ENCODE peak calls at places on chromosomes 1 and 21, in five cellular contexts. D is ovary, C is uterus, N is sigmoid colon, G is HCT116. F is an unnamed sample.
A peak's percentile ranks its signal among the peaks of the same experiment; 100 is the strongest.

GRCh38 chr1:89322402-89322801 is 41.5 kb upstream of the GBP6 start:
- DNase-seq in D (no peak), C (peak; percentile 22), N (no peak), G (no peak), F (no peak)

GRCh38 chr1:29739176-29739575 is 502.9 kb downstream of the PTPRU start:
- DNase-seq in D (no peak), C (no peak), N (no peak), G (no peak), F (no peak)

GRCh38 chr1:152153996-152154395 is 5.0 kb downstream of the RPTN start:
- DNase-seq in D (no peak), C (no peak), N (no peak), G (no peak), F (no peak)

GRCh38 chr1:230851291-230851691 is 17.0 kb downstream of the C1orf198 start:
- DNase-seq in D (no peak), C (no peak), N (no peak), G (no peak), F (no peak)

GRCh38 chr1:97482022-97482421 is 438.8 kb downstream of the DPYD start:
- DNase-seq in D (no peak), C (no peak), N (no peak), G (no peak), F (no peak)

GRCh38 chr1:184595609-184596008 is 159.0 kb downstream of the EDEM3 start:
- DNase-seq in D (no peak), C (no peak), N (no peak), G (no peak), F (no peak)

GRCh38 chr1:189619682-189620332 is 857.9 kb downstream of the BRINP3 start:
- DNase-seq in D (no peak), C (no peak), N (no peak), G (peak; percentile 91), F (no peak)

GRCh38 chr1:220884109-220884980 is 5.1 kb downstream of the HLX start:
- DNase-seq in D (no peak), C (no peak), N (no peak), G (no peak), F (no peak)

GRCh38 chr1:84847253-84848247 is 45.5 kb downstream of the LPAR3 start:
- DNase-seq in D (peak; percentile 36), C (peak; percentile 70), N (peak; percentile 88), G (peak; percentile 62), F (peak; percentile 46)

GRCh38 chr1:112713466-112714312 is 1.4 kb downstream of the PPM1J start:
- DNase-seq in D (no peak), C (no peak), N (no peak), G (no peak), F (no peak)

GRCh38 chr1:121546830-121547680 is 362.3 kb downstream of the SRGAP2C start:
- DNase-seq in D (no peak), C (no peak), N (no peak), G (no peak), F (no peak)

GRCh38 chr1:65958561-65959350 is 166.1 kb downstream of the PDE4B start:
- DNase-seq in D (no peak), C (no peak), N (no peak), G (peak; percentile 44), F (no peak)

GRCh38 chr1:218164111-218164929 is 120.8 kb upstream of the RRP15 start:
- DNase-seq in D (peak; percentile 10), C (no peak), N (no peak), G (no peak), F (no peak)

GRCh38 chr1:51488372-51489050 is 30.6 kb downstream of the EPS15 start:
- DNase-seq in D (no peak), C (no peak), N (no peak), G (no peak), F (no peak)

GRCh38 chr1:25360596-25361581 is 22.8 kb downstream of the TMEM50A start:
- DNase-seq in D (no peak), C (no peak), N (no peak), G (peak; percentile 24), F (no peak)

GRCh38 chr1:54053745-54054437 is 483 bp downstream of the TCEANC2 start:
- DNase-seq in D (no peak), C (no peak), N (no peak), G (no peak), F (no peak)

GRCh38 chr1:28470146-28470545 is 35.7 kb upstream of the RCC1 start:
- DNase-seq in D (no peak), C (no peak), N (no peak), G (no peak), F (no peak)

GRCh38 chr1:167447521-167448136 is 70.7 kb downstream of the CD247 start:
- DNase-seq in D (no peak), C (no peak), N (no peak), G (peak; percentile 77), F (no peak)

GRCh38 chr1:162753001-162753658 is 37.4 kb upstream of the HSD17B7 start:
- DNase-seq in D (no peak), C (no peak), N (no peak), G (no peak), F (no peak)

GRCh38 chr1:187911820-187912219 is 1083.1 kb downstream of the PLA2G4A start:
- DNase-seq in D (no peak), C (no peak), N (no peak), G (no peak), F (no peak)

GRCh38 chr1:178465011-178465410 is 31.8 kb downstream of the CLEC20A start:
- DNase-seq in D (no peak), C (no peak), N (no peak), G (no peak), F (no peak)

GRCh38 chr1:204426035-204426436 is 14.4 kb upstream of the PPP1R15B start:
- DNase-seq in D (no peak), C (peak; percentile 7), N (no peak), G (no peak), F (no peak)

GRCh38 chr1:197341626-197342025 is 73.6 kb downstream of the CRB1 start:
- DNase-seq in D (no peak), C (no peak), N (no peak), G (no peak), F (no peak)

GRCh38 chr1:15616704-15617172 is 520 bp upstream of the DDI2 start:
- DNase-seq in D (peak; percentile 52), C (peak; percentile 45), N (peak; percentile 64), G (no peak), F (no peak)

DNA sequence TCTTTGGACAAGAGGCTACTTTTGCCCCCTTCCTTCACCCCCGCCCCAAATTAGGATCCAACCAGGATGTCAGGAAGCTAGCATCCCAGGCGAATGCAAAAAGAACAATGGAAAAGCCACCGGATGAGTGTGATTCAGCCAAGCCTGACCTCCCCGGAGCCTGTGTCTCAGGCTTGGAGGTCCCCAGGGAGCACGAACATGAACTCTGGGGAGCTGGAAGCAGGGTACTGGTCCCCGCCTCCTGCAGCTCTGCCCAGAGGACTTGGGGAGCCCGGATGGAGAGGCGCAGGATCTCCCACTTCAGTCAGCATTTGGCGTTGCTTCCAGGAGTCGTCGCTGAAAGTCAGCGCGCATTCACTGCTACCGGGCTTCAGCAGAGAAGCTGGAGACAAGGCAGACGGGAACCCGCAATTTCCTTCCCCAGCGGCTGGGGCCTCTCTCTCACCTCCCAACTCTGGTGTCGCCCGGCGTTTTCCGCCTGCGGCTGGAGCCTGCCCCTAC is 1.8 kb upstream of the TBX15 start:
- DNase-seq in D (no peak), C (no peak), N (no peak), G (no peak), F (no peak)
- H3K9me3 ChIP-seq in D (no peaks in the 10 kb centered on the region), C (no peaks in the 10 kb centered on the region), N (no peaks in the 10 kb centered on the region), G (no peaks in the 10 kb centered on the region), F (no peaks in the 10 kb centered on the region)

GRCh38 chr1:175192630-175193338 is at the start of gene KIAA0040:
- DNase-seq in D (peak; percentile 66), C (peak; percentile 75), N (peak; percentile 90), G (peak; percentile 66), F (peak; percentile 56)
- TF ChIP-seq CTCF in D (no peak), C (no peak), N (no peak), G (no peak), F (no peak)

GRCh38 chr1:181398544-181398943 is 84.8 kb upstream of the CACNA1E start:
- DNase-seq in D (no peak), C (no peak), N (no peak), G (no peak), F (no peak)
- TF ChIP-seq POLR2A in D (no peak), C (no peak), N (no peak), G (no peak), F (no peak)

GRCh38 chr21:23008803-23009202 is 2010.6 kb downstream of the NCAM2 start:
- DNase-seq in D (no peak), C (no peak), N (no peak), G (no peak), F (no peak)
- H3K9me3 ChIP-seq in D (no peaks in the 10 kb centered on the region), C (no peaks in the 10 kb centered on the region), N (no peaks in the 10 kb centered on the region), G (peaks cover 25% of the 10 kb centered on the region), F (no peaks in the 10 kb centered on the region)

GRCh38 chr1:160494620-160495019 is 28.4 kb downstream of the SLAMF6 start:
- DNase-seq in D (no peak), C (no peak), N (no peak), G (peak; percentile 8), F (no peak)
- TF ChIP-seq CTCF in D (no peak), C (no peak), N (no peak), G (peak; percentile 59), F (no peak)

GRCh38 chr21:24738063-24738462 is 869.2 kb downstream of the MRPL39 start:
- DNase-seq in D (no peak), C (no peak), N (no peak), G (no peak), F (no peak)
- TF ChIP-seq POLR2A in D (no peak), C (no peak), N (no peak), G (no peak), F (no peak)

GRCh38 chr1:2810899-2811525 is 9.5 kb upstream of the TTC34 start:
- DNase-seq in D (no peak), C (no peak), N (no peak), G (no peak), F (no peak)

GRCh38 chr1:2812136-2812535 is 10.6 kb upstream of the TTC34 start:
- DNase-seq in D (no peak), C (no peak), N (no peak), G (no peak), F (no peak)

GRCh38 chr1:2811526-2811905 is 10.0 kb upstream of the TTC34 start:
- DNase-seq in D (no peak), C (no peak), N (no peak), G (no peak), F (no peak)

GRCh38 chr1:2814511-2815075 is 13.1 kb upstream of the TTC34 start:
- DNase-seq in D (no peak), C (no peak), N (no peak), G (no peak), F (no peak)

DNA sequence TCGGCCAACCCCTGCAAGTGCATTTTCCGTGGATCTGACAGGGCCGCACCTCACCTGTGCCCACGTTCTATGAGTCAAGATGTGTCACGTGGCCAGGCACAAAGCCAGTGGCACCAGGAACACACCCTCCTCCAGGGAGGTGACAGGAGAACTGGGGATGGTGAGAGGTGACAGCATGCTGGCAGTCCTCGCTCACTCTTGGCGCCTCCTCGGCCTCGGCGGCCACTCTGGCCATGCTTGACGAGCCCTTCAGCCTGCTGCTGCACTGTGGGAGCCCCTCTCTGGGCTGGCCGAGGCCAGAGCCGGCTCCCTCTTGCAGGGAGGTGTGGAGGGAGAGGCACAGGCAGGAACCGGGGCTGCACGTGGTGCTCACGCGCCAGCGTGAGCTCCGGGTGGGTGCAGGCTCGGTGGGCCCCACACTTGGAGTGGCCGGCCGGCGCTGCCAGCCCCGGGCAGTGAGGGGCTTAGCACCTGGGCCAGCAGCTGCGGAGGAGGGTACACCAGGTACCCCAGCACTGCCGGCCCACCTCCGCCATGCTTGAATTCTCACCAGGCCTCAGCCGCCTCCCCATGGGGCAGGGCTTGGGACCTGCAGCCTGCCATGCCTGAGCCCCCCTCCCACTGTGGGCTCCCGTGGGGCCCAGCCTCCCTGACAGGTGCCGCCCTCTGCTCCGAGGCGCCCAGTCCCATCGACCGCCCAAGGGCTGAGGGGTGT is 11.6 kb upstream of the TTC34 start:
- DNase-seq in D (no peak), C (no peak), N (no peak), G (no peak), F (no peak)
- H3K9me3 ChIP-seq in D (peaks cover 10% of the 10 kb centered on the region), C (no peaks in the 10 kb centered on the region), N (peaks cover 4% of the 10 kb centered on the region), G (no peaks in the 10 kb centered on the region), F (no peaks in the 10 kb centered on the region)